ENCODE peak calls at places on chromosomes 16 and 17, in six cellular contexts. B is left lung; D is stimulated activated CD4-positive, alpha-beta T cell treated with anti-CD3 and anti-CD28 coated beads, Interleukin-2, amount 100 ng/mL, for 48 hours; E is activated B cell treated with CpG ODN at 0.5 μM for 24 hours; C is prostate gland; G is anterior cingulate cortex. K is an unnamed sample.

GRCh38 chr17:2101448-2102257 is 46.8 kb downstream of the HIC1 start:
- DNase-seq in C (peak; percentile 91), D (no peak), B (no peak), G (no peak), E (no peak), K (peak; percentile 86)

GRCh38 chr17:1555618-1556471 is 6.7 kb downstream of the PITPNA start:
- DNase-seq in E (peak; percentile 21), B (no peak), G (no peak), C (no peak), D (no peak), K (no peak)

GRCh38 chr17:16419074-16419928 is 3.9 kb downstream of the TRPV2 start:
- DNase-seq in D (peak; percentile 24), B (no peak), G (no peak), E (no peak), C (no peak), K (peak; percentile 94)

GRCh38 chr17:81566461-81567126 is 14.4 kb upstream of the FAAP100 start:
- DNase-seq in D (no peak), C (peak; percentile 81), G (no peak), E (no peak), B (peak; percentile 66), K (peak; percentile 95)

GRCh38 chr17:1095853-1096675 is 83.7 kb downstream of the ABR start:
- DNase-seq in E (no peak), G (no peak), C (no peak), D (no peak), B (peak; percentile 66), K (no peak)

GRCh38 chr16:679808-680624 is at the start of gene STUB1:
- DNase-seq in D (peak; percentile 77), C (peak; percentile 84), G (peak; percentile 86), B (peak; percentile 94), E (peak; percentile 88), K (peak; percentile 89)

GRCh38 chr16:31192856-31193642 is 9.5 kb downstream of the PYCARD start:
- DNase-seq in E (no peak), C (no peak), D (no peak), B (no peak), G (no peak), K (no peak)

GRCh38 chr17:52024296-52024870 is 134.1 kb downstream of the CA10 start:
- DNase-seq in C (no peak), D (no peak), G (no peak), E (no peak), B (no peak), K (no peak)

GRCh38 chr17:4673986-4674770 is 29.8 kb downstream of the PELP1 start:
- DNase-seq in B (peak; percentile 65), G (no peak), E (no peak), D (no peak), C (no peak), K (no peak)

GRCh38 chr16:20743591-20743990 is 2.0 kb upstream of the THUMPD1 start:
- DNase-seq in D (no peak), C (no peak), B (no peak), E (no peak), G (no peak), K (no peak)

GRCh38 chr17:83028851-83029250 is 50.6 kb upstream of the METRNL start:
- DNase-seq in G (no peak), B (no peak), C (no peak), D (no peak), E (no peak), K (no peak)

GRCh38 chr16:31248344-31248743 is 11.4 kb upstream of the ITGAM start:
- DNase-seq in G (no peak), E (no peak), C (no peak), B (no peak), D (no peak), K (no peak)

GRCh38 chr16:88993006-88993787 is 16.2 kb upstream of the CBFA2T3 start:
- DNase-seq in C (no peak), E (no peak), D (no peak), G (no peak), B (peak; percentile 79), K (no peak)

GRCh38 chr16:88904676-88905365 is 38.4 kb upstream of the PABPN1L start:
- DNase-seq in D (no peak), G (no peak), E (no peak), B (no peak), C (no peak), K (no peak)

GRCh38 chr17:74671031-74671771 is 41.5 kb downstream of the CD300LF start:
- DNase-seq in G (peak; percentile 27), B (peak; percentile 94), C (peak; percentile 56), E (peak; percentile 29), D (peak; percentile 75), K (peak; percentile 67)

GRCh38 chr16:58652741-58653140 is 23.1 kb upstream of the CNOT1 start:
- DNase-seq in E (no peak), B (no peak), G (no peak), C (no peak), D (no peak), K (no peak)

K was measured in ACHN.